ENCODE peak calls at places on chromosomes 11 and 22, in ten cellular contexts. Z, F, Y, R, E, B, N, A, G and D are unnamed samples.

GRCh38 chr11:8019671-8020597 is 32.8 kb downstream of the EIF3F start:
- DNase-seq in Z (peak; percentile 77), F (peak; percentile 55), Y (no peak), R (peak; percentile 34), E (peak; percentile 29), B (peak; percentile 40), N (peak; percentile 47), A (peak; percentile 50), G (no peak), D (peak; percentile 15)

GRCh38 chr11:134385774-134386565 is 26.1 kb downstream of the B3GAT1 start:
- DNase-seq in Z (no peak), F (no peak), Y (peak; percentile 38), R (no peak), E (no peak), B (no peak), N (no peak), A (no peak), G (no peak), D (no peak)

GRCh38 chr22:26642465-26643367 is 14.7 kb upstream of the MIAT start:
- DNase-seq in Z (no peak), F (no peak), Y (no peak), R (no peak), E (peak; percentile 87), B (peak; percentile 54), N (peak; percentile 8), A (peak; percentile 21), G (no peak), D (no peak)

GRCh38 chr11:64352099-64353005 is 6.6 kb upstream of the RPS6KA4 start:
- DNase-seq in Z (no peak), F (no peak), Y (peak; percentile 80), R (no peak), E (no peak), B (no peak), N (no peak), A (no peak), G (no peak), D (no peak)

GRCh38 chr11:64560941-64561340 is 30.1 kb upstream of the SLC22A12 start:
- DNase-seq in Z (peak; percentile 52), F (no peak), Y (peak; percentile 40), R (no peak), E (no peak), B (no peak), N (no peak), A (no peak), G (no peak), D (no peak)

GRCh38 chr22:38935023-38935422 is 22.4 kb upstream of the APOBEC3A start:
- DNase-seq in Z (peak; percentile 97), F (no peak), Y (peak; percentile 100), R (peak; percentile 54), E (no peak), B (peak; percentile 78), N (peak; percentile 25), A (no peak), G (no peak), D (peak; percentile 99)

GRCh38 chr11:34204396-34205279 is 99.2 kb downstream of the NAT10 start:
- DNase-seq in Z (no peak), F (no peak), Y (no peak), R (peak; percentile 97), E (no peak), B (no peak), N (no peak), A (no peak), G (no peak), D (no peak)

GRCh38 chr11:118933486-118933885 is 7.8 kb upstream of the BCL9L start:
- DNase-seq in Z (no peak), F (peak; percentile 65), Y (no peak), R (no peak), E (no peak), B (peak; percentile 24), N (no peak), A (peak; percentile 29), G (no peak), D (no peak)

GRCh38 chr22:17120281-17120680 is 879 bp downstream of the TMEM121B start:
- DNase-seq in Z (peak; percentile 83), F (no peak), Y (peak; percentile 90), R (peak; percentile 28), E (peak; percentile 97), B (peak; percentile 71), N (peak; percentile 70), A (peak; percentile 53), G (no peak), D (no peak)

GRCh38 chr11:65419773-65420481 is 2.7 kb upstream of the NEAT1 start:
- DNase-seq in Z (peak; percentile 97), F (peak; percentile 96), Y (peak; percentile 94), R (peak; percentile 91), E (peak; percentile 87), B (peak; percentile 88), N (peak; percentile 95), A (peak; percentile 98), G (peak; percentile 93), D (peak; percentile 95)

GRCh38 chr11:2944953-2945756 is 15.9 kb upstream of the PHLDA2 start:
- DNase-seq in Z (peak; percentile 97), F (peak; percentile 89), Y (peak; percentile 87), R (peak; percentile 62), E (peak; percentile 89), B (peak; percentile 87), N (peak; percentile 97), A (peak; percentile 96), G (peak; percentile 84), D (peak; percentile 87)

GRCh38 chr22:39457546-39458442 is 982 bp downstream of the MGAT3 start:
- DNase-seq in Z (no peak), F (no peak), Y (no peak), R (no peak), E (no peak), B (no peak), N (no peak), A (no peak), G (no peak), D (no peak)

GRCh38 chr11:62500066-62501035 is 46.3 kb downstream of the AHNAK start:
- DNase-seq in Z (no peak), F (no peak), Y (no peak), R (peak; percentile 96), E (peak; percentile 77), B (no peak), N (no peak), A (no peak), G (no peak), D (peak; percentile 90)

DNA sequence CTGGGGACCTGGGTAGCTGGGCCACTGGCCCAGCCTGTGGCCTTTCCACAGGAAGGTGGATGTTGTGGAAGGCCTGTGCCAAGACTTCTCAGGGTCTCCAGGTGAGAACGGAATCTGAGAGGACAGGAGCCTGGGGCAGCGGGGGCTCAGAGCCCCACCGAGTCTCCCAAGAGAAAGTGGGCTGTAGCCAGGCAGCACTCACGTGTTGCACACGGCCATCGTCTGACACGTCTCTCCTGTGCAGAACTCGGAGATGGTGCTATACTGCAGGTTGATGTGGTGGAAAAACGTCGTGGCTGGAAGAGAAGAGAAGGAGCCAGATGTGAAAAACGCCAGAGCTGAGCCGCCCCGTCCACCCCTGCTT is 6.4 kb downstream of the MOB2 start:
- DNase-seq in Z (no peak), F (peak; percentile 11), Y (no peak), R (no peak), E (no peak), B (no peak), N (no peak), A (no peak), G (no peak), D (no peak)
- H3K27ac ChIP-seq in Z (no peak overlapping the region), F (peak overlapping the region; percentile 84), Y (no peak overlapping the region), R (no peak overlapping the region), E (no peak overlapping the region), B (no peak overlapping the region), N (no peak overlapping the region), A (no peak overlapping the region), G (no peak overlapping the region), D (no peak overlapping the region)

GRCh38 chr11:92070026-92070889 is 154.4 kb upstream of the FAT3 start:
- DNase-seq in Z (no peak), F (no peak), Y (no peak), R (peak; percentile 1), E (no peak), B (no peak), N (no peak), A (peak; percentile 15), G (no peak), D (no peak)
- TF ChIP-seq CTCF in Z (no peak), F (no peak), Y (no peak), R (no peak), E (peak; percentile 42), B (no peak), N (no peak), A (peak; percentile 22), G (no peak), D (no peak)

DNA sequence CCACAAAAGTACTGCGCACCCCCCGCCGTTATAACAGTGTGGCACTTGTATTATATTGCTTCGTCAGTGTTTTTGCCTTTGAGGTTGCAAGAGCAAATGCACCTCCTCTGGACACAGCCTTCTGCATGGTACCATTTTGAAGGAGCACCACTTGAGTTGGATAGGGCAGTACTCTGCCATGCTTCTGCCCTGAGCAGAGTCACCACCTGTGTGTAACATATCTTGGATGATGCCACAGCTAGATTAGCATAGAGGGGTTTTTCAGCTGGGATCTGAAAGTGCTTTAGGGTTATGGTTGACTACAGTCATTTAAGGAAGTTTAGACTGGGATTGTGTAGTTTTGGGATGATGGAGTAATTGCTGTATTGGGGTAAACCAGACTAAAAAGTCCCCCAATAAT is 78.8 kb downstream of the PPP6R3 start:
- DNase-seq in Z (no peak), F (no peak), Y (no peak), R (no peak), E (no peak), B (no peak), N (no peak), A (no peak), G (no peak), D (no peak)
- H3K4me3 ChIP-seq in Z (no peak overlapping the region), F (no peak overlapping the region), Y (no peak overlapping the region), R (no peak overlapping the region), E (no peak overlapping the region), B (no peak overlapping the region), N (no peak overlapping the region), A (no peak overlapping the region), G (no peak overlapping the region), D (no peak overlapping the region)

GRCh38 chr22:46280063-46280817 is 12.4 kb downstream of the TTC38 start:
- DNase-seq in Z (no peak), F (no peak), Y (no peak), R (no peak), E (no peak), B (no peak), N (no peak), A (no peak), G (no peak), D (no peak)
- H3K27ac ChIP-seq in Z (no peak overlapping the region), F (no peak overlapping the region), Y (no peak overlapping the region), R (no peak overlapping the region), E (no peak overlapping the region), B (peak overlapping the region; percentile 67), N (no peak overlapping the region), A (no peak overlapping the region), G (no peak overlapping the region), D (no peak overlapping the region)

GRCh38 chr11:117818036-117818858 is 6.3 kb downstream of the FXYD2 start:
- DNase-seq in Z (peak; percentile 84), F (no peak), Y (no peak), R (peak; percentile 71), E (no peak), B (no peak), N (peak; percentile 69), A (no peak), G (no peak), D (no peak)
- TF ChIP-seq CTCF in Z (no peak), F (no peak), Y (no peak), R (no peak), E (peak; percentile 9), B (no peak), N (no peak), A (no peak), G (no peak), D (no peak)

DNA sequence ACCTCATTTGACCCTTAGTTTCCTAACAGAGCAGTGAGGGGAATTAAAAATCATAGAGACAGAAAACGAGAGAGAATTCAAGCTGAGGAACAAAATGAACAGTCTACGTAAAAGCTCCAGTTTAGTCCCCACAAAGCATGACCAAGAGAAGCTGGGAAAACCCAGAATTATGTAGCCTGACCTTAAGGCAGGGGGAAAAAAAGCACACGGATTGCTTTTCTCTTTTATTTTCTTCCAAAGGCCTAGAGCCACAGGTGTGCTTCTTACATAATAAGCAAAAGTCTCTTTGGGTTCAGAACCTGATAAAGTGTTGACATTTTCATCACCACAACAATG is 528 bp upstream of the AMBRA1 start:
- DNase-seq in Z (no peak), F (no peak), Y (no peak), R (peak; percentile 65), E (no peak), B (no peak), N (no peak), A (no peak), G (no peak), D (no peak)
- H3K4me3 ChIP-seq in Z (peak overlapping the region; percentile 79), F (peak overlapping the region; percentile 99), Y (peak overlapping the region; percentile 72), R (peak overlapping the region; percentile 85), E (peak overlapping the region; percentile 96), B (peak overlapping the region; percentile 87), N (peak overlapping the region; percentile 94), A (peak overlapping the region; percentile 94), G (peak overlapping the region; percentile 80), D (peak overlapping the region; percentile 98)